ENCODE peak calls at places on chromosomes 7 and 10, in nine cellular contexts. M is RWPE2, B is cardiac muscle cell, J is brain microvascular endothelial cell, A is neural progenitor cell, P is IMR-90, K is suprapubic skin, V is gastrocnemius medialis, H is lower lobe of right lung. F is an unnamed sample.

GRCh38 chr7:106064836-106065559 is 47.1 kb downstream of the SYPL1 start:
- DNase-seq in M (peak), B (peak), J (peak), A (peak), P (peak), K (peak), V (peak), H (peak), F (peak)

GRCh38 chr10:102416181-102417094 is 2.1 kb downstream of the PSD start:
- DNase-seq in M (no peak), B (no peak), J (no peak), A (no peak), P (no peak), K (no peak), V (no peak), H (no peak), F (no peak)

GRCh38 chr7:376306-376969 is 86.5 kb downstream of the FOXL3 start:
- DNase-seq in M (peak), B (no peak), J (no peak), A (no peak), P (no peak), K (peak), V (peak), H (no peak), F (no peak)

GRCh38 chr10:127923646-127924045 is 16.7 kb downstream of the PTPRE start:
- DNase-seq in M (no peak), B (no peak), J (no peak), A (no peak), P (no peak), K (no peak), V (no peak), H (no peak), F (no peak)

GRCh38 chr7:94284120-94284519 is 110.6 kb upstream of the COL1A2 start:
- DNase-seq in M (no peak), B (peak), J (no peak), A (no peak), P (no peak), K (no peak), V (no peak), H (no peak), F (no peak)

GRCh38 chr7:33750177-33750576 is 155.2 kb upstream of the BMPER start:
- DNase-seq in M (no peak), B (peak), J (peak), A (no peak), P (peak), K (no peak), V (no peak), H (no peak), F (peak)

GRCh38 chr7:104929921-104930320 is 84.1 kb upstream of the KMT2E start:
- DNase-seq in M (no peak), B (no peak), J (no peak), A (no peak), P (no peak), K (no peak), V (no peak), H (no peak), F (no peak)

GRCh38 chr7:72430531-72430930 is 18.4 kb upstream of the CALN1 start:
- DNase-seq in M (no peak), B (no peak), J (no peak), A (no peak), P (no peak), K (no peak), V (no peak), H (no peak), F (no peak)

GRCh38 chr7:100444311-100445278 is 8.3 kb upstream of the PPP1R35 start:
- DNase-seq in M (no peak), B (peak), J (peak), A (no peak), P (peak), K (no peak), V (peak), H (no peak), F (peak)

GRCh38 chr7:150744041-150744656 is 6.9 kb downstream of the GIMAP5 start:
- DNase-seq in M (no peak), B (no peak), J (no peak), A (no peak), P (no peak), K (no peak), V (no peak), H (no peak), F (no peak)

GRCh38 chr7:101197991-101198390 is 2.8 kb downstream of the MOGAT3 start:
- DNase-seq in M (no peak), B (no peak), J (no peak), A (no peak), P (no peak), K (no peak), V (no peak), H (no peak), F (no peak)

GRCh38 chr10:124596914-124597676 is 135.5 kb downstream of the LHPP start:
- DNase-seq in M (no peak), B (no peak), J (no peak), A (no peak), P (no peak), K (no peak), V (no peak), H (no peak), F (no peak)

GRCh38 chr7:71752171-71752935 is 620.4 kb downstream of the GALNT17 start:
- DNase-seq in M (no peak), B (peak), J (peak), A (peak), P (no peak), K (no peak), V (no peak), H (peak), F (peak)

GRCh38 chr10:31123946-31124345 is 92.3 kb upstream of the ZNF438 start:
- DNase-seq in M (no peak), B (no peak), J (no peak), A (no peak), P (no peak), K (no peak), V (no peak), H (no peak), F (no peak)

GRCh38 chr7:130844811-130845580 is 111.0 kb upstream of the KLF14 start:
- DNase-seq in M (peak), B (peak), J (peak), A (no peak), P (peak), K (no peak), V (no peak), H (no peak), F (peak)

GRCh38 chr10:45308707-45309106 is 6.7 kb downstream of the OR13A1 start:
- DNase-seq in M (no peak), B (peak), J (no peak), A (no peak), P (no peak), K (no peak), V (no peak), H (no peak), F (no peak)

GRCh38 chr10:4983615-4984216 is 19.9 kb downstream of the AKR1C2 start:
- DNase-seq in M (no peak), B (no peak), J (no peak), A (no peak), P (no peak), K (no peak), V (no peak), H (no peak), F (no peak)

GRCh38 chr7:49763791-49764190 is 9.6 kb upstream of the VWC2 start:
- DNase-seq in M (no peak), B (no peak), J (no peak), A (no peak), P (no peak), K (no peak), V (no peak), H (no peak), F (no peak)

GRCh38 chr10:71268247-71268691 is 50.8 kb upstream of the SLC29A3 start:
- DNase-seq in M (no peak), B (peak), J (peak), A (peak), P (peak), K (no peak), V (no peak), H (no peak), F (peak)

GRCh38 chr7:87330316-87330715 is 15.1 kb upstream of the CROT start:
- DNase-seq in M (no peak), B (no peak), J (no peak), A (no peak), P (no peak), K (no peak), V (no peak), H (no peak), F (no peak)

GRCh38 chr10:87093461-87094372 is 926 bp downstream of the GLUD1 start:
- DNase-seq in M (peak), B (peak), J (peak), A (peak), P (peak), K (peak), V (peak), H (peak), F (peak)

GRCh38 chr7:14639329-14639728 is 263.2 kb downstream of the DGKB start:
- DNase-seq in M (no peak), B (no peak), J (no peak), A (no peak), P (no peak), K (no peak), V (no peak), H (no peak), F (no peak)

GRCh38 chr7:105269397-105269796 is 119.3 kb downstream of the SRPK2 start:
- DNase-seq in M (no peak), B (no peak), J (no peak), A (no peak), P (no peak), K (no peak), V (no peak), H (no peak), F (no peak)

GRCh38 chr7:139043823-139044812 is 8.3 kb upstream of the ZC3HAV1L start:
- DNase-seq in M (no peak), B (no peak), J (no peak), A (no peak), P (peak), K (no peak), V (no peak), H (peak), F (no peak)

GRCh38 chr7:136657332-136657942 is 211.0 kb upstream of the CHRM2 start:
- DNase-seq in M (no peak), B (no peak), J (no peak), A (no peak), P (peak), K (no peak), V (no peak), H (no peak), F (no peak)

GRCh38 chr10:14953452-14954000 is 370 bp downstream of the DCLRE1C start:
- DNase-seq in M (peak), B (peak), J (peak), A (peak), P (peak), K (no peak), V (peak), H (peak), F (peak)

GRCh38 chr7:82051641-82052040 is 281.8 kb upstream of the HGF start:
- DNase-seq in M (no peak), B (peak), J (no peak), A (peak), P (no peak), K (no peak), V (no peak), H (no peak), F (no peak)

GRCh38 chr7:103799298-103799697 is 190.2 kb downstream of the RELN start:
- DNase-seq in M (no peak), B (no peak), J (no peak), A (no peak), P (no peak), K (no peak), V (no peak), H (no peak), F (no peak)

GRCh38 chr7:150851497-150852370 is 583 bp upstream of the AOC1 start:
- DNase-seq in M (no peak), B (no peak), J (no peak), A (no peak), P (no peak), K (no peak), V (no peak), H (no peak), F (no peak)

GRCh38 chr10:119501690-119502089 is 40.8 kb downstream of the RGS10 start:
- DNase-seq in M (no peak), B (no peak), J (no peak), A (no peak), P (no peak), K (no peak), V (no peak), H (no peak), F (no peak)

GRCh38 chr10:89963446-89964102 is 262.2 kb downstream of the KIF20B start:
- DNase-seq in M (no peak), B (no peak), J (no peak), A (no peak), P (no peak), K (no peak), V (no peak), H (no peak), F (no peak)

GRCh38 chr10:72107325-72108003 is 19.1 kb upstream of the SPOCK2 start:
- DNase-seq in M (no peak), B (no peak), J (no peak), A (no peak), P (no peak), K (no peak), V (no peak), H (no peak), F (no peak)

GRCh38 chr10:121800146-121800545 is 127.7 kb downstream of the ATE1 start:
- DNase-seq in M (no peak), B (no peak), J (no peak), A (no peak), P (no peak), K (no peak), V (no peak), H (no peak), F (no peak)

GRCh38 chr10:58412502-58412961 is 27.3 kb downstream of the TFAM start:
- DNase-seq in M (no peak), B (peak), J (peak), A (peak), P (peak), K (no peak), V (no peak), H (no peak), F (peak)

GRCh38 chr7:95302976-95303375 is 21.4 kb downstream of the PON1 start:
- DNase-seq in M (no peak), B (no peak), J (no peak), A (no peak), P (no peak), K (no peak), V (no peak), H (no peak), F (no peak)

GRCh38 chr10:70404906-70405824 is 1.2 kb downstream of the EIF4EBP2 start:
- DNase-seq in M (peak), B (peak), J (peak), A (peak), P (peak), K (peak), V (peak), H (peak), F (peak)

GRCh38 chr10:129938460-129938859 is 25.6 kb downstream of the EBF3 start:
- DNase-seq in M (no peak), B (no peak), J (no peak), A (no peak), P (no peak), K (peak), V (no peak), H (no peak), F (no peak)

GRCh38 chr10:102650655-102651454 is 6.6 kb downstream of the TRIM8 start:
- DNase-seq in M (no peak), B (no peak), J (no peak), A (no peak), P (no peak), K (no peak), V (no peak), H (no peak), F (no peak)

GRCh38 chr10:74977913-74978847 is 133.3 kb upstream of the SAMD8 start:
- DNase-seq in M (no peak), B (no peak), J (no peak), A (no peak), P (no peak), K (no peak), V (no peak), H (no peak), F (no peak)

GRCh38 chr7:78327718-78328117 is 529.1 kb downstream of the PHTF2 start:
- DNase-seq in M (no peak), B (no peak), J (no peak), A (no peak), P (no peak), K (no peak), V (no peak), H (no peak), F (no peak)

GRCh38 chr10:49308881-49309280 is 9.9 kb downstream of the C10orf71 start:
- DNase-seq in M (no peak), B (no peak), J (no peak), A (no peak), P (no peak), K (no peak), V (no peak), H (no peak), F (no peak)

GRCh38 chr10:49311562-49312236 is 12.7 kb downstream of the C10orf71 start:
- DNase-seq in M (no peak), B (peak), J (no peak), A (no peak), P (no peak), K (no peak), V (no peak), H (no peak), F (no peak)

GRCh38 chr10:49309691-49310371 is 10.9 kb downstream of the C10orf71 start:
- DNase-seq in M (no peak), B (no peak), J (no peak), A (no peak), P (no peak), K (no peak), V (no peak), H (no peak), F (no peak)

GRCh38 chr10:49310901-49311561 is 12.1 kb downstream of the C10orf71 start:
- DNase-seq in M (no peak), B (no peak), J (no peak), A (no peak), P (no peak), K (no peak), V (no peak), H (no peak), F (no peak)

GRCh38 chr10:49310460-49310859 is 11.5 kb downstream of the C10orf71 start:
- DNase-seq in M (no peak), B (no peak), J (no peak), A (no peak), P (no peak), K (no peak), V (no peak), H (no peak), F (peak)
- H3K4me3 ChIP-seq in M (no peak), B (no peak), J (no peak), A (no peak), P (no peak), K (no peak), V (no peak), H (peak), F (no peak)

DNA sequence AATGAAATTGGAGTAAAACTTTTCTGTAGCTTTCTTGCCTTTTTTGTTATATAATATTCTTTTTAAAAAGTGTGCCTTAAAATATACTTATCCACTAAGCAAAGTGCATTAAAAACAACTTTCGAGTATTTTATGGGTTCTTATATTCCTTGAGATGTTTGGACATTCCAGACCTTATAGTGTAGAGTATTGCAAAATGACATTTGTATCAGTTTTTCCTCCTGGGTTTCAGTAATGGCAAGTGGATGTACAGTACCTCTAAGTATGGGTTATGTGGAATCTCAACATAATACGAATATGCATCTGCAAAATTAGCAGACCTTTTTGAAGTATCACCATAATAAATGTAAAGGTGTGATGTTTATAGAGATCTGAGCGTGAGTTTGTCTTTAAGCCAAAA is 2.7 kb downstream of the CDK13 start:
- DNase-seq in M (no peak), B (peak), J (no peak), A (no peak), P (peak), K (no peak), V (no peak), H (no peak), F (no peak)
- H3K4me3 ChIP-seq in M (peak), B (peak), J (peak), A (peak), P (peak), K (peak), V (peak), H (peak), F (peak)

GRCh38 chr10:7857259-7857658 is 39.0 kb downstream of the TAF3 start:
- DNase-seq in M (no peak), B (peak), J (no peak), A (no peak), P (no peak), K (no peak), V (no peak), H (no peak), F (no peak)

GRCh38 chr10:7855205-7855604 is 36.9 kb downstream of the TAF3 start:
- DNase-seq in M (no peak), B (no peak), J (no peak), A (peak), P (no peak), K (no peak), V (no peak), H (no peak), F (no peak)

GRCh38 chr10:7853226-7853891 is 35.1 kb downstream of the TAF3 start:
- DNase-seq in M (no peak), B (no peak), J (no peak), A (no peak), P (no peak), K (no peak), V (no peak), H (no peak), F (no peak)

GRCh38 chr10:7853892-7854289 is 35.6 kb downstream of the TAF3 start:
- DNase-seq in M (no peak), B (no peak), J (no peak), A (no peak), P (no peak), K (no peak), V (no peak), H (no peak), F (no peak)

GRCh38 chr10:7856685-7857084 is 38.4 kb downstream of the TAF3 start:
- DNase-seq in M (no peak), B (no peak), J (no peak), A (no peak), P (peak), K (no peak), V (no peak), H (no peak), F (peak)
- H3K4me3 ChIP-seq in M (no peak), B (no peak), J (no peak), A (no peak), P (peak), K (no peak), V (no peak), H (no peak), F (no peak)

GRCh38 chr7:5064391-5065106 is 18.9 kb downstream of the RBAK start:
- DNase-seq in M (no peak), B (no peak), J (no peak), A (no peak), P (no peak), K (no peak), V (no peak), H (no peak), F (peak)

GRCh38 chr7:5070206-5070605 is 24.5 kb downstream of the RBAK start:
- DNase-seq in M (no peak), B (no peak), J (no peak), A (no peak), P (no peak), K (no peak), V (no peak), H (no peak), F (no peak)

GRCh38 chr7:5063698-5064097 is 18.0 kb downstream of the RBAK start:
- DNase-seq in M (no peak), B (no peak), J (no peak), A (no peak), P (no peak), K (no peak), V (no peak), H (no peak), F (peak)

GRCh38 chr7:5065107-5065407 is 19.4 kb downstream of the RBAK start:
- DNase-seq in M (no peak), B (no peak), J (no peak), A (no peak), P (no peak), K (no peak), V (no peak), H (no peak), F (no peak)
- H3K4me3 ChIP-seq in M (no peak), B (no peak), J (no peak), A (peak), P (no peak), K (no peak), V (no peak), H (no peak), F (no peak)